ENCODE peak calls at places on chromosome X, in six cellular contexts. R is heart left ventricle, V is suprapubic skin, U is A549, J is testis, D is endothelial cell of umbilical vein. I is an unnamed sample.

GRCh38 chrX:85084770-85085393 is 81.2 kb downstream of the APOOL start:
- DNase-seq in R (no peak), V (no peak), U (peak), J (peak), D (peak), I (no peak)

GRCh38 chrX:120452131-120452530 is 17.0 kb downstream of the LAMP2 start:
- DNase-seq in R (no peak), V (no peak), U (peak), J (no peak), D (peak), I (no peak)

GRCh38 chrX:100731441-100732281 is at the start of gene SYTL4:
- DNase-seq in R (peak), V (peak), U (peak), J (peak), D (peak), I (peak)

GRCh38 chrX:110055616-110056015 is 52.7 kb downstream of the TMEM164 start:
- DNase-seq in R (no peak), V (no peak), U (no peak), J (no peak), D (no peak), I (no peak)

GRCh38 chrX:84248226-84248625 is 60.2 kb upstream of the RPS6KA6 start:
- DNase-seq in R (no peak), V (no peak), U (no peak), J (no peak), D (no peak), I (no peak)

GRCh38 chrX:71148278-71148663 is 3.6 kb downstream of the NLGN3 start:
- DNase-seq in R (no peak), V (no peak), U (no peak), J (no peak), D (no peak), I (no peak)

GRCh38 chrX:1442016-1442665 is 10.6 kb downstream of the ASMTL start:
- DNase-seq in R (peak), V (peak), U (no peak), J (peak), D (no peak), I (no peak)

GRCh38 chrX:154019061-154019621 is 561 bp downstream of the IRAK1 start:
- DNase-seq in R (no peak), V (no peak), U (no peak), J (no peak), D (no peak), I (no peak)

GRCh38 chrX:20438871-20439526 is 172.3 kb upstream of the RPS6KA3 start:
- DNase-seq in R (no peak), V (no peak), U (no peak), J (no peak), D (no peak), I (no peak)

GRCh38 chrX:94053575-94053974 is 379.6 kb downstream of the FAM133A start:
- DNase-seq in R (no peak), V (no peak), U (no peak), J (no peak), D (no peak), I (no peak)

GRCh38 chrX:121245763-121246162 is 198.4 kb downstream of the GLUD2 start:
- DNase-seq in R (no peak), V (no peak), U (no peak), J (no peak), D (no peak), I (no peak)

GRCh38 chrX:16100673-16101072 is 22.7 kb upstream of the GRPR start:
- DNase-seq in R (no peak), V (no peak), U (no peak), J (peak), D (no peak), I (no peak)

GRCh38 chrX:49187028-49187394 is 838 bp upstream of the PRICKLE3 start:
- DNase-seq in R (no peak), V (no peak), U (no peak), J (no peak), D (no peak), I (no peak)

GRCh38 chrX:49187526-49187925 is 1.4 kb upstream of the PRICKLE3 start:
- DNase-seq in R (no peak), V (no peak), U (no peak), J (no peak), D (no peak), I (no peak)

GRCh38 chrX:49185062-49185394 is 1.1 kb downstream of the PRICKLE3 start:
- DNase-seq in R (no peak), V (no peak), U (no peak), J (no peak), D (no peak), I (no peak)

GRCh38 chrX:49184294-49185061 is 1.7 kb downstream of the PRICKLE3 start:
- DNase-seq in R (peak), V (peak), U (peak), J (peak), D (peak), I (peak)

DNA sequence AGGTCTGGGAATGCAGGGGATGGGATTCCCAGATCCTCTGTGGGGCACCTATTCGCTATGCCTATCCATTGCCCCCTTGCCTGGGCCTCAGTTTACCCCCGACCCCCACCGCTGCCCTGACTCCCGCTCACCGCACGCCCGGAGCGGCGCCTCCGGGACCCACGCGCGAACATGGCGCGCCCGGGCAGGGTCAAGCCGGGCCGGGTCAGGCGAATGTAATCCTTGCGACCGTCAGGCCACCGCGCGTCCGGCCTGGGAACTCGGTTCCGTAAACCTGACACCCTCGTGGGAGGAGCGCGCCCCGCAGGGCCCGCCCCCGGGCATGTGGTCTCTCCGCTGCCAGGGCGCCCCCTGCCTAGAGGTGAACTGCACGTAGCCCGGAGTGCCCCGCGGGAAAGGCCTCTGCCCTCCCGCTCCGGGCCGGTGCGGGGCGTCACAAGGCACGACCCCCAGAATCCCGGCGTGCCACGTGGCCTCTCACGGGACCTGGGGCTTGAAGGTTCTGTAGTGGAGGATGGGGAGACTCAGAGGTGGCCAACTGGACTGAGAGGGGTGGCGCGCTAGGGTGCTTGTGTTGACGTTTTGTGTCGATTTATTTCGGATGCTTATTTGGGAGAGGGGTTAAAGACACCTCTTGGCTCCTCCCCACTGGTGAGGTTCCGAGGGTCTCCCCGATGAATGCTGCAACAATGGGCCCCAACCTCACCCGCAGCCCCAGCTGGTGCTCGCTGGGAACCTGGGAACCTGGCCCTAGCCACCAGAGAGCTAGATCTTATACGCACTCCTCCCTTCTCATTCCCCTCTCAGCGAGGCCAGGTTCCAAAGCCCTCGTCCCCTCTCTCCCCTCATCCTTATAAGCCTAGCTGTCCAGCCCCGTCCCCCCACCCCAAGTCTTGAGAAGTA is at the start of gene PRICKLE3:
- DNase-seq in R (peak), V (peak), U (peak), J (peak), D (peak), I (peak)
- TF ChIP-seq CTCF in R (peak), V (no peak), U (peak), J (peak), D (peak), I (no peak)

DNA sequence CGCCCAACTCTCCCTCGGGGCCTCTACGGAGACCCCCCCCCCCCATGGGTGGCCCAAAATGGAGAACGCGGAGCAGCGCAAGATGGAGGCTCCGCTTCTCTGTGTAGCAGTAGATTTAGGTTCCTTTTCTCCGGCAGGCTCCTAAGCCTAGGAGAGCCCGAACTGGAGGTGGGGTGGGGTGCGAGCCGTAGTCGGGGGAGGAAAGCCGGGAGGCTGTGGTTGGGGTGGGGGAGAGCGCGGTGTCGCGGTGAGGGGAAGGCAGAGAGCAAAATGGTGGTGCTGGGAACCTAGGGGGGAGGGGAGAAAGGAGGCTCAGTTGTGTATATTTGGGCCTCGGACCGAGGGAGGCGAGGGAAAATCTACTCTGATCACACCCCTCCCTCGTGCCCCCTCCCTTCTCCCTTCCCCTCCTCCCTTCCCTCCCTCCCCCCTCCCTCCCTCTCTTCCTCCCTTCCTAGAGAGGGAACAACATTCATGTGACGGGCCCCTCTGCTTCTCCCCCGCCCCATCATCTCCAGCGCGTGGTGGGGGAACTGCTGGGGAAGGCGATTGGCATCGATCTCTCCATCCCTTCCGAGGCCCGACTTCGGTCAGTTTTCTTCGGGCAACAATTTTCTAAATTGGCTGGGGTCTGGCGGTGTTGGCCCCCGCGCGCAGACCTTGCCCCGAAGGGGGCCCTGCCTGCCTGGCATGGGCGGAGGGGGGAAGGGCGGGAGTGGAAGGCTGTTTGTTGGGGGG is at the start of gene STAG2:
- DNase-seq in R (peak), V (no peak), U (peak), J (peak), D (peak), I (peak)
- TF ChIP-seq POLR2A in R (no peak), V (no peak), U (no peak), J (no peak), D (no peak), I (no peak)

DNA sequence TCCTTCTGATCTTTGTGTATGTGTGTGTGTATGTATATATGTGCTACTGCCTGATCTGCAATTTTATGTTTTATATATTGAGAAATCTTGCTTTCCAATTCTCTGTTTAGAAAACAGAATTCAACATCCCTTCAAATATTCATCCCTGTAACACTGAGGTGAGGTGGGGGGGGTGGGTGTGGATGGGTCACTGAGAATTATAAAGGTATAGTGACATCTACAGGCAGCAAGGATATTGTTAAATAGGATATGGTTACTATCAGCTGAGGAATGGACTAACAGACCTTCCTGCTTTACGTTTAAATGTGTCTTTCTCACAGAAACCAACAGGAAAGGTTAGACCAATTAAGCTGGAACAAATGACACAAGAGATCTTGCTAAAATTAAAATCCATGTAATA is 19.0 kb upstream of the MAGEB2 start:
- DNase-seq in R (no peak), V (no peak), U (peak), J (no peak), D (peak), I (no peak)
- TF ChIP-seq CTCF in R (no peak), V (no peak), U (peak), J (no peak), D (no peak), I (no peak)

GRCh38 chrX:150364347-150365050 is 1.4 kb downstream of the MAMLD1 start:
- DNase-seq in R (peak), V (no peak), U (no peak), J (no peak), D (peak), I (no peak)

GRCh38 chrX:150361777-150362351 is 1.3 kb upstream of the MAMLD1 start:
- DNase-seq in R (peak), V (no peak), U (no peak), J (peak), D (no peak), I (no peak)

GRCh38 chrX:150361070-150361776 is 1.9 kb upstream of the MAMLD1 start:
- DNase-seq in R (peak), V (no peak), U (no peak), J (peak), D (no peak), I (no peak)

GRCh38 chrX:150363561-150364346 is 637 bp downstream of the MAMLD1 start:
- DNase-seq in R (peak), V (no peak), U (peak), J (no peak), D (peak), I (no peak)

GRCh38 chrX:150362599-150363481 is at the start of gene MAMLD1:
- DNase-seq in R (peak), V (peak), U (peak), J (peak), D (peak), I (peak)
- TF ChIP-seq POLR2A in R (no peak), V (no peak), U (peak), J (peak), D (no peak), I (no peak)

DNA sequence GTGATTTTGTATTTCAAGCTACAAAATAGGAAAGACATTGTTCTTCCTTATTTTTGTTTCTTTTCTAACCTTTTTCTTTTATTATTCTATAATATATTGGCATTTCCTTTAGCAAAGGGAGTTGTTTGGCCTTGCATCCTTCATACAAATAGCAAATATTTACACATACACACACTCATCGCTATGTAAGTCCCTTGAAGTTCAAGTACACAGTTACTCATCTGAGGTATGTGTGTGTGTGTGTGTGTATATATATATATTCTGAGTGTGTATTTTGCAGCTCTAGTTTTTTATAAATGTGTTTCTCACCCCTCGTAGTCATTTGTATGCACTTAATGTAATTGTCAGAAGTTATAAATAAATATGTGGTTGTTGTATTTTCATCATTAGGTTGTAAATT is 724.8 kb upstream of the MAGEB2 start:
- DNase-seq in R (no peak), V (no peak), U (no peak), J (no peak), D (no peak), I (no peak)
- TF ChIP-seq CTCF in R (no peak), V (no peak), U (no peak), J (no peak), D (no peak), I (no peak)

DNA sequence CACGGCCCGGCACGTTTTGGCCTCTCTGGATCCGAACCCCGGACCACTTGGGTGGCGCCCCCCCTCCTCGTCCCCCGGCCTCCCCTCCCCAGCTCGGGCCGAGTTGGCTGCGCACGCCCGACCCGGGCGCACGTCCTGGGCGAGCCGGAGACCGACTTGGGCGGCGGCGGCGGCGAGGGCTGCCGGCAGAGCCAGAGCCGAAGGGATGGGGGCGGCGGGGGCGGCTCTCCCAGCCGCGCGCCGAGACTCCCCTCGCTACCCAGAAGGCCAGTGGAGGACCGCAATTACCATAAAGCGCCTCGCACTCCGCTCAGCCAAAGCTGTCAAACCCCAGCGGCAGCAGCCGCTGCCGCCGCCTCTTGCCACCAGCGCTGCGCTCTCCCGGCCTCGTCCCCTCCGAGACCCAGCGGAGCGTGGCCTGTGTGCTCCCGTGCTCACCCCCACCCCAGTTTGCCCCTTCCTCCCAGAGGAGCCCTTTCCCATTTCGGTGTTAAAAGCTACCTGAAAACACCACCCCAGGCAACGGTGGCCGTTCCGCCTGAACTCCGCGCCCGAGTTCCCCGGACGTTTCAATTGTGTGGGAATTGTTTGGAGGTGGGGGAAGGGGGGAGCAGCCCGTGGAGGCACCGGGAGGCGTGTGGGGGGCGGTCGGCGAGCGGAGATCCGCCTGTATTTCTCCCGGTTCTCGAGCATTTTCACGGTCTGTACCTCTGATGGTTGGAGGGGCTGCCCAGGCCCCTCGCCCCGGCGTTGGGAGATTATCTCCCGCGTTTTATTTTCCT is 697 bp upstream of the BCOR start:
- DNase-seq in R (peak), V (no peak), U (peak), J (peak), D (peak), I (no peak)
- TF ChIP-seq POLR2A in R (no peak), V (no peak), U (no peak), J (no peak), D (no peak), I (no peak)

GRCh38 chrX:150085881-150086280 is 147.6 kb upstream of the EOLA2 start:
- DNase-seq in R (no peak), V (no peak), U (no peak), J (no peak), D (peak), I (no peak)
- TF ChIP-seq CTCF in R (no peak), V (no peak), U (no peak), J (no peak), D (no peak), I (no peak)

GRCh38 chrX:48891402-48892288 is 5.9 kb downstream of the TIMM17B start:
- DNase-seq in R (peak), V (peak), U (peak), J (peak), D (peak), I (peak)
- TF ChIP-seq POLR2A in R (no peak), V (no peak), U (peak), J (no peak), D (no peak), I (no peak)